ENCODE peak calls at places on chromosomes 3 and 15, in nine cellular contexts. One of them, this sample, is unnamed.

GRCh38 chr15:56984681-56985515 is 66.5 kb downstream of the TCF12 start:
- DNase-seq in K562: no peak
- DNase-seq in HepG2: no peak
- DNase-seq in endothelial cell of umbilical vein: peak; percentile 51
- DNase-seq in H1: no peak
- DNase-seq in A549: no peak
- DNase-seq in SK-N-SH: no peak
- DNase-seq in GM12878: no peak
- DNase-seq in HCT116: no peak
- DNase-seq in this sample: peak; percentile 67

GRCh38 chr3:115072265-115073008 is 74.7 kb downstream of the ZBTB20 start:
- DNase-seq in SK-N-SH: no peak
- DNase-seq in A549: no peak
- DNase-seq in HepG2: no peak
- DNase-seq in HCT116: peak; percentile 22
- DNase-seq in K562: no peak
- DNase-seq in GM12878: no peak
- DNase-seq in endothelial cell of umbilical vein: peak; percentile 88
- DNase-seq in H1: no peak
- DNase-seq in this sample: no peak

GRCh38 chr3:13268120-13268519 is 152.0 kb downstream of the NUP210 start:
- DNase-seq in endothelial cell of umbilical vein: no peak
- DNase-seq in HepG2: no peak
- DNase-seq in SK-N-SH: no peak
- DNase-seq in K562: no peak
- DNase-seq in H1: no peak
- DNase-seq in A549: no peak
- DNase-seq in GM12878: no peak
- DNase-seq in HCT116: no peak
- DNase-seq in this sample: no peak

GRCh38 chr3:39147711-39148115 is 5.7 kb downstream of the CSRNP1 start:
- DNase-seq in GM12878: no peak
- DNase-seq in HepG2: no peak
- DNase-seq in HCT116: no peak
- DNase-seq in K562: peak; percentile 55
- DNase-seq in endothelial cell of umbilical vein: peak; percentile 84
- DNase-seq in H1: no peak
- DNase-seq in A549: no peak
- DNase-seq in SK-N-SH: no peak
- DNase-seq in this sample: peak; percentile 72

GRCh38 chr3:99126291-99126690 is 224.8 kb upstream of the DCBLD2 start:
- DNase-seq in A549: no peak
- DNase-seq in endothelial cell of umbilical vein: no peak
- DNase-seq in SK-N-SH: no peak
- DNase-seq in GM12878: no peak
- DNase-seq in HepG2: no peak
- DNase-seq in HCT116: no peak
- DNase-seq in K562: no peak
- DNase-seq in H1: no peak
- DNase-seq in this sample: no peak

GRCh38 chr3:38662544-38662943 is 13.1 kb upstream of the SCN5A start:
- DNase-seq in endothelial cell of umbilical vein: peak; percentile 58
- DNase-seq in SK-N-SH: no peak
- DNase-seq in HCT116: peak; percentile 62
- DNase-seq in H1: no peak
- DNase-seq in HepG2: peak; percentile 52
- DNase-seq in A549: no peak
- DNase-seq in GM12878: no peak
- DNase-seq in K562: peak; percentile 57
- DNase-seq in this sample: peak; percentile 49

GRCh38 chr3:179181021-179181472 is 32.9 kb downstream of the PIK3CA start:
- DNase-seq in K562: no peak
- DNase-seq in endothelial cell of umbilical vein: peak; percentile 77
- DNase-seq in SK-N-SH: no peak
- DNase-seq in HepG2: no peak
- DNase-seq in A549: no peak
- DNase-seq in GM12878: no peak
- DNase-seq in HCT116: no peak
- DNase-seq in H1: no peak
- DNase-seq in this sample: no peak

GRCh38 chr15:85673326-85673725 is 121.4 kb downstream of the KLHL25 start:
- DNase-seq in GM12878: no peak
- DNase-seq in A549: no peak
- DNase-seq in HepG2: no peak
- DNase-seq in endothelial cell of umbilical vein: no peak
- DNase-seq in SK-N-SH: no peak
- DNase-seq in K562: no peak
- DNase-seq in H1: no peak
- DNase-seq in HCT116: no peak
- DNase-seq in this sample: no peak

GRCh38 chr15:98154863-98155262 is 194.4 kb downstream of the ARRDC4 start:
- DNase-seq in A549: no peak
- DNase-seq in H1: no peak
- DNase-seq in SK-N-SH: no peak
- DNase-seq in endothelial cell of umbilical vein: no peak
- DNase-seq in HepG2: no peak
- DNase-seq in K562: no peak
- DNase-seq in HCT116: no peak
- DNase-seq in GM12878: no peak
- DNase-seq in this sample: no peak

GRCh38 chr3:49805367-49805782 is 2.3 kb downstream of the INKA1 start:
- DNase-seq in SK-N-SH: peak; percentile 55
- DNase-seq in endothelial cell of umbilical vein: peak; percentile 93
- DNase-seq in HCT116: no peak
- DNase-seq in A549: no peak
- DNase-seq in K562: no peak
- DNase-seq in H1: no peak
- DNase-seq in GM12878: no peak
- DNase-seq in HepG2: no peak
- DNase-seq in this sample: peak; percentile 99
- TF ChIP-seq MAX in SK-N-SH: no peak
- TF ChIP-seq MAX in endothelial cell of umbilical vein: no peak
- TF ChIP-seq MAX in HCT116: no peak
- TF ChIP-seq MAX in A549: no peak
- TF ChIP-seq MAX in K562: no peak
- TF ChIP-seq MAX in H1: no peak
- TF ChIP-seq MAX in GM12878: no peak
- TF ChIP-seq MAX in HepG2: no peak
- TF ChIP-seq MAX in this sample: peak; percentile 91

GRCh38 chr3:124887996-124888298 is 782 bp upstream of the ITGB5 start:
- DNase-seq in K562: no peak
- DNase-seq in HepG2: no peak
- DNase-seq in HCT116: no peak
- DNase-seq in A549: no peak
- DNase-seq in SK-N-SH: no peak
- DNase-seq in GM12878: no peak
- DNase-seq in endothelial cell of umbilical vein: no peak
- DNase-seq in H1: no peak
- DNase-seq in this sample: no peak
- H3K4me3 ChIP-seq in K562: no peak overlapping the region
- H3K4me3 ChIP-seq in HepG2: no peak overlapping the region
- H3K4me3 ChIP-seq in HCT116: peak overlapping the region; percentile 61
- H3K4me3 ChIP-seq in A549: peak overlapping the region; percentile 60
- H3K4me3 ChIP-seq in SK-N-SH: peak overlapping the region; percentile 76
- H3K4me3 ChIP-seq in GM12878: peak overlapping the region; percentile 84
- H3K4me3 ChIP-seq in endothelial cell of umbilical vein: no peak overlapping the region
- H3K4me3 ChIP-seq in H1: peak overlapping the region; percentile 57
- H3K4me3 ChIP-seq in this sample: no peak overlapping the region

DNA sequence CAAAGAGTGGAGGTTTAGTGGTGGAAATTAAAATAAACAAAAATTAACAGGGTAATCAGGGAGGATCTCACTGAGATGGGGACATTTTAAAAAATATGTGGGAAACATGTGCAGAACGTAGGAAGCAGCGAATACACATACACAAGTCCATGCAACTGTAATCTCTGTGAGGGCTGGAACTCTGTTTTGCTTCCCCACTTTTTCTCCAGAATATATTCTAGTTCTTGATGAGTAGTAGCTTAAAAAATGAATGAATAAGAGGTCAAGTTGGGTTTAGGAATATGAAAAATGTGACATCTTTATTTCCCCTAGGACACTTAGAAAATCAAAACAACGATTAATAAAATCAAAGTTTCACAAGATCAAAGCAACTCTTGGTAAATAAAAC is 312.2 kb upstream of the ZNF717 start:
- DNase-seq in endothelial cell of umbilical vein: no peak
- DNase-seq in SK-N-SH: no peak
- DNase-seq in HCT116: no peak
- DNase-seq in HepG2: no peak
- DNase-seq in A549: no peak
- DNase-seq in H1: no peak
- DNase-seq in GM12878: no peak
- DNase-seq in K562: no peak
- DNase-seq in this sample: no peak
- TF ChIP-seq MAX in endothelial cell of umbilical vein: no peak
- TF ChIP-seq MAX in SK-N-SH: no peak
- TF ChIP-seq MAX in HCT116: no peak
- TF ChIP-seq MAX in HepG2: no peak
- TF ChIP-seq MAX in A549: no peak
- TF ChIP-seq MAX in H1: no peak
- TF ChIP-seq MAX in GM12878: no peak
- TF ChIP-seq MAX in K562: no peak
- TF ChIP-seq MAX in this sample: no peak

GRCh38 chr3:32817561-32818430 is at the start of gene TRIM71:
- DNase-seq in HCT116: no peak
- DNase-seq in GM12878: no peak
- DNase-seq in A549: no peak
- DNase-seq in endothelial cell of umbilical vein: no peak
- DNase-seq in SK-N-SH: peak; percentile 61
- DNase-seq in HepG2: no peak
- DNase-seq in H1: no peak
- DNase-seq in K562: no peak
- DNase-seq in this sample: peak; percentile 78
- H3K4me3 ChIP-seq in HCT116: no peak within 1 kb of the TSS
- H3K4me3 ChIP-seq in GM12878: peak within 1 kb of the TSS; percentile 32
- H3K4me3 ChIP-seq in A549: peak within 1 kb of the TSS; percentile 49
- H3K4me3 ChIP-seq in endothelial cell of umbilical vein: no peak within 1 kb of the TSS
- H3K4me3 ChIP-seq in SK-N-SH: peak within 1 kb of the TSS; percentile 40
- H3K4me3 ChIP-seq in HepG2: peak within 1 kb of the TSS; percentile 92
- H3K4me3 ChIP-seq in H1: peak within 1 kb of the TSS; percentile 98
- H3K4me3 ChIP-seq in K562: no peak within 1 kb of the TSS
- H3K4me3 ChIP-seq in this sample: peak within 1 kb of the TSS; percentile 76

GRCh38 chr15:51076898-51077564 is 17.7 kb downstream of the TNFAIP8L3 start:
- DNase-seq in HCT116: no peak
- DNase-seq in HepG2: no peak
- DNase-seq in H1: peak; percentile 70
- DNase-seq in A549: no peak
- DNase-seq in SK-N-SH: no peak
- DNase-seq in GM12878: peak; percentile 40
- DNase-seq in K562: no peak
- DNase-seq in endothelial cell of umbilical vein: no peak
- DNase-seq in this sample: peak; percentile 98
- TF ChIP-seq MAX in HCT116: no peak
- TF ChIP-seq MAX in HepG2: no peak
- TF ChIP-seq MAX in H1: peak; percentile 47
- TF ChIP-seq MAX in A549: no peak
- TF ChIP-seq MAX in SK-N-SH: no peak
- TF ChIP-seq MAX in GM12878: no peak
- TF ChIP-seq MAX in K562: no peak
- TF ChIP-seq MAX in endothelial cell of umbilical vein: no peak
- TF ChIP-seq MAX in this sample: peak; percentile 83

DNA sequence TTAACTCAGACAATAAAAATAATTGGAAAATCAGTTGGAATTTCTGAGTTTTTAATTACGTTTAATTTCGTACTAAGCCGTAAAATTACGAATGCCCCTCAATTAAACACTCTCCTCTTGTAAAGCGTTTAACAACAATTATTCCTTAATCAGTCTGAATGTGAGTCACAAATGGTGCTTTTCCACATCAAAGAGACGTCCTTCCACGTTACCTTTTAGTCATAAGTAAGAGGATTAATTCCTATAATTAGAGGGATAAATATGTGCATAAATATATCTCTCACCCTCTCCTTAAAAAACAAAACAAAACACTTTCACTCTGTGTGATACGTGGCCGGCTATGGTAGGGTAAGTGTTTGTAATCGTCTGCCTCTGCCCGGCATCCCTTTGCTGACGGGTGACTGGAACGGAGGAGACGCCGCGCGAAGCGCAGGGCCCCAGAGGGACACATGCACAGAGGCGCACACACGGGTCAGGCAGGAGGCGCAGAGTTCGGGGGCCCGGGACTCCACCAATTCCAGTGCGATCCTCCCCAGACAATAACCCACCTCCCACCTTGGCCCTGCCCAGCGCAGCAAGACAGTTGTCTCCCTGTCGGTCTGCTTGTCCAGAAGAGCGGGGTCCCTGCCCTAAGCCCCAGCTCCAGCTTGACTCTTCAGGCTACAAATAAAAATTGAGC is 9.7 kb upstream of the MEIS2 start:
- DNase-seq in K562: no peak
- DNase-seq in SK-N-SH: peak; percentile 51
- DNase-seq in H1: peak; percentile 66
- DNase-seq in HCT116: no peak
- DNase-seq in GM12878: no peak
- DNase-seq in HepG2: no peak
- DNase-seq in A549: no peak
- DNase-seq in endothelial cell of umbilical vein: no peak
- DNase-seq in this sample: no peak
- H3K4me3 ChIP-seq in K562: no peak overlapping the region
- H3K4me3 ChIP-seq in SK-N-SH: peak overlapping the region; percentile 74
- H3K4me3 ChIP-seq in H1: peak overlapping the region; percentile 50
- H3K4me3 ChIP-seq in HCT116: no peak overlapping the region
- H3K4me3 ChIP-seq in GM12878: peak overlapping the region; percentile 21
- H3K4me3 ChIP-seq in HepG2: peak overlapping the region; percentile 51
- H3K4me3 ChIP-seq in A549: no peak overlapping the region
- H3K4me3 ChIP-seq in endothelial cell of umbilical vein: no peak overlapping the region
- H3K4me3 ChIP-seq in this sample: no peak overlapping the region

DNA sequence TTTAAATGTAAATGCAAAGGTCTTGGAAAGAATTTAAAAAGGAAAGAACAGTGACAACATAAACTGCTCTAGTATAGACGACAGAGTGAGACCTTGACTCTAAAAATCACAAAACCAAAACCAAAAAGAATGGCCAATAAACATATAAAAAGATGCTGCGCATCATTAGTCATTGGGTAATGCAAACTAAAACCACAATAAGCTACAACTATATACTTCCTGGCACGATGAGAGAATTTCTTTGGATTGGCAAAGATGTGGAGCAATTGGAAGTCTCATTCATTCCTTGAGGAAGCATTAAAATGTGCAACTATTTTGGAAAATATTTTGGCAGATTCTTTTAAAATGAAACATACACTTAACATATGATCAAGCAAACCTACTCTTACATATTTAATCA is 98.7 kb upstream of the ZPLD1 start:
- DNase-seq in HCT116: no peak
- DNase-seq in H1: no peak
- DNase-seq in SK-N-SH: no peak
- DNase-seq in endothelial cell of umbilical vein: no peak
- DNase-seq in A549: no peak
- DNase-seq in GM12878: no peak
- DNase-seq in K562: no peak
- DNase-seq in HepG2: no peak
- DNase-seq in this sample: no peak
- TF ChIP-seq MAX in HCT116: no peak
- TF ChIP-seq MAX in H1: no peak
- TF ChIP-seq MAX in SK-N-SH: no peak
- TF ChIP-seq MAX in endothelial cell of umbilical vein: no peak
- TF ChIP-seq MAX in A549: no peak
- TF ChIP-seq MAX in GM12878: no peak
- TF ChIP-seq MAX in K562: no peak
- TF ChIP-seq MAX in HepG2: no peak
- TF ChIP-seq MAX in this sample: no peak

This sample was measured in NB4.